ENCODE peak calls at places on chromosomes 13 and 19, in ten cellular contexts. One of them, this sample, is unnamed.

GRCh38 chr19:39927076-39927475 is 7.4 kb downstream of the FCGBP start:
- DNase-seq in activated naive CD4-positive, alpha-beta T cell treated with anti-CD3 and anti-CD28 coated beads, Interleukin-2, amount 10 ng/mL, durations not matched to agents 7 days and 5 days: no peak
- DNase-seq in T-cell: no peak
- DNase-seq in left ventricle myocardium inferior: no peak
- DNase-seq in RKO: no peak
- DNase-seq in activated CD4-positive, alpha-beta T cell treated with anti-CD3 and anti-CD28 coated beads for 48 hours: no peak
- DNase-seq in AG09319: no peak
- DNase-seq in ELR: no peak
- DNase-seq in stimulated activated CD4-positive, alpha-beta T cell treated with anti-CD3 and anti-CD28 coated beads, Interleukin-2, amount 100 ng/mL, for 48 hours: no peak
- DNase-seq in esophagus squamous epithelium: no peak
- DNase-seq in this sample: no peak

GRCh38 chr13:111215081-111216047 is 100.3 kb downstream of the ARHGEF7 start:
- DNase-seq in activated CD4-positive, alpha-beta T cell treated with anti-CD3 and anti-CD28 coated beads for 48 hours: no peak
- DNase-seq in esophagus squamous epithelium: no peak
- DNase-seq in activated naive CD4-positive, alpha-beta T cell treated with anti-CD3 and anti-CD28 coated beads, Interleukin-2, amount 10 ng/mL, durations not matched to agents 7 days and 5 days: no peak
- DNase-seq in RKO: no peak
- DNase-seq in stimulated activated CD4-positive, alpha-beta T cell treated with anti-CD3 and anti-CD28 coated beads, Interleukin-2, amount 100 ng/mL, for 48 hours: no peak
- DNase-seq in left ventricle myocardium inferior: no peak
- DNase-seq in T-cell: no peak
- DNase-seq in AG09319: no peak
- DNase-seq in ELR: no peak
- DNase-seq in this sample: no peak

GRCh38 chr13:19860884-19861655 is 2.4 kb downstream of the ZMYM5 start:
- DNase-seq in esophagus squamous epithelium: no peak
- DNase-seq in RKO: peak
- DNase-seq in stimulated activated CD4-positive, alpha-beta T cell treated with anti-CD3 and anti-CD28 coated beads, Interleukin-2, amount 100 ng/mL, for 48 hours: no peak
- DNase-seq in ELR: peak
- DNase-seq in left ventricle myocardium inferior: no peak
- DNase-seq in AG09319: no peak
- DNase-seq in activated CD4-positive, alpha-beta T cell treated with anti-CD3 and anti-CD28 coated beads for 48 hours: no peak
- DNase-seq in T-cell: no peak
- DNase-seq in activated naive CD4-positive, alpha-beta T cell treated with anti-CD3 and anti-CD28 coated beads, Interleukin-2, amount 10 ng/mL, durations not matched to agents 7 days and 5 days: peak
- DNase-seq in this sample: peak

GRCh38 chr19:35306473-35307246 is 14.7 kb downstream of the MAG start:
- DNase-seq in stimulated activated CD4-positive, alpha-beta T cell treated with anti-CD3 and anti-CD28 coated beads, Interleukin-2, amount 100 ng/mL, for 48 hours: no peak
- DNase-seq in ELR: peak
- DNase-seq in RKO: no peak
- DNase-seq in T-cell: no peak
- DNase-seq in AG09319: no peak
- DNase-seq in activated CD4-positive, alpha-beta T cell treated with anti-CD3 and anti-CD28 coated beads for 48 hours: peak
- DNase-seq in activated naive CD4-positive, alpha-beta T cell treated with anti-CD3 and anti-CD28 coated beads, Interleukin-2, amount 10 ng/mL, durations not matched to agents 7 days and 5 days: peak
- DNase-seq in left ventricle myocardium inferior: no peak
- DNase-seq in esophagus squamous epithelium: no peak
- DNase-seq in this sample: peak

GRCh38 chr19:6465663-6466062 is 1.6 kb downstream of the CRB3 start:
- DNase-seq in stimulated activated CD4-positive, alpha-beta T cell treated with anti-CD3 and anti-CD28 coated beads, Interleukin-2, amount 100 ng/mL, for 48 hours: no peak
- DNase-seq in left ventricle myocardium inferior: no peak
- DNase-seq in activated CD4-positive, alpha-beta T cell treated with anti-CD3 and anti-CD28 coated beads for 48 hours: no peak
- DNase-seq in activated naive CD4-positive, alpha-beta T cell treated with anti-CD3 and anti-CD28 coated beads, Interleukin-2, amount 10 ng/mL, durations not matched to agents 7 days and 5 days: no peak
- DNase-seq in esophagus squamous epithelium: no peak
- DNase-seq in T-cell: no peak
- DNase-seq in ELR: no peak
- DNase-seq in AG09319: no peak
- DNase-seq in RKO: no peak
- DNase-seq in this sample: no peak

GRCh38 chr19:2560369-2560768 is 84.4 kb downstream of the GADD45B start:
- DNase-seq in stimulated activated CD4-positive, alpha-beta T cell treated with anti-CD3 and anti-CD28 coated beads, Interleukin-2, amount 100 ng/mL, for 48 hours: no peak
- DNase-seq in AG09319: no peak
- DNase-seq in activated CD4-positive, alpha-beta T cell treated with anti-CD3 and anti-CD28 coated beads for 48 hours: no peak
- DNase-seq in T-cell: no peak
- DNase-seq in RKO: no peak
- DNase-seq in activated naive CD4-positive, alpha-beta T cell treated with anti-CD3 and anti-CD28 coated beads, Interleukin-2, amount 10 ng/mL, durations not matched to agents 7 days and 5 days: no peak
- DNase-seq in left ventricle myocardium inferior: peak
- DNase-seq in ELR: no peak
- DNase-seq in esophagus squamous epithelium: no peak
- DNase-seq in this sample: no peak

GRCh38 chr19:38201731-38202130 is 22.3 kb downstream of the DPF1 start:
- DNase-seq in AG09319: no peak
- DNase-seq in esophagus squamous epithelium: no peak
- DNase-seq in ELR: no peak
- DNase-seq in RKO: no peak
- DNase-seq in activated naive CD4-positive, alpha-beta T cell treated with anti-CD3 and anti-CD28 coated beads, Interleukin-2, amount 10 ng/mL, durations not matched to agents 7 days and 5 days: no peak
- DNase-seq in T-cell: no peak
- DNase-seq in stimulated activated CD4-positive, alpha-beta T cell treated with anti-CD3 and anti-CD28 coated beads, Interleukin-2, amount 100 ng/mL, for 48 hours: no peak
- DNase-seq in activated CD4-positive, alpha-beta T cell treated with anti-CD3 and anti-CD28 coated beads for 48 hours: no peak
- DNase-seq in left ventricle myocardium inferior: no peak
- DNase-seq in this sample: no peak

GRCh38 chr19:13097331-13098258 is 5.1 kb downstream of the LYL1 start:
- DNase-seq in activated CD4-positive, alpha-beta T cell treated with anti-CD3 and anti-CD28 coated beads for 48 hours: peak
- DNase-seq in T-cell: no peak
- DNase-seq in RKO: no peak
- DNase-seq in stimulated activated CD4-positive, alpha-beta T cell treated with anti-CD3 and anti-CD28 coated beads, Interleukin-2, amount 100 ng/mL, for 48 hours: no peak
- DNase-seq in left ventricle myocardium inferior: no peak
- DNase-seq in activated naive CD4-positive, alpha-beta T cell treated with anti-CD3 and anti-CD28 coated beads, Interleukin-2, amount 10 ng/mL, durations not matched to agents 7 days and 5 days: peak
- DNase-seq in AG09319: no peak
- DNase-seq in esophagus squamous epithelium: no peak
- DNase-seq in ELR: no peak
- DNase-seq in this sample: no peak

GRCh38 chr19:46036745-46037126 is 4.1 kb downstream of the IGFL4 start:
- DNase-seq in stimulated activated CD4-positive, alpha-beta T cell treated with anti-CD3 and anti-CD28 coated beads, Interleukin-2, amount 100 ng/mL, for 48 hours: no peak
- DNase-seq in ELR: no peak
- DNase-seq in activated naive CD4-positive, alpha-beta T cell treated with anti-CD3 and anti-CD28 coated beads, Interleukin-2, amount 10 ng/mL, durations not matched to agents 7 days and 5 days: no peak
- DNase-seq in T-cell: no peak
- DNase-seq in RKO: no peak
- DNase-seq in esophagus squamous epithelium: no peak
- DNase-seq in left ventricle myocardium inferior: no peak
- DNase-seq in AG09319: no peak
- DNase-seq in activated CD4-positive, alpha-beta T cell treated with anti-CD3 and anti-CD28 coated beads for 48 hours: no peak
- DNase-seq in this sample: no peak

GRCh38 chr19:19064811-19065745 is 1.3 kb downstream of the SLC25A42 start:
- DNase-seq in esophagus squamous epithelium: no peak
- DNase-seq in activated naive CD4-positive, alpha-beta T cell treated with anti-CD3 and anti-CD28 coated beads, Interleukin-2, amount 10 ng/mL, durations not matched to agents 7 days and 5 days: peak
- DNase-seq in left ventricle myocardium inferior: no peak
- DNase-seq in T-cell: no peak
- DNase-seq in RKO: no peak
- DNase-seq in stimulated activated CD4-positive, alpha-beta T cell treated with anti-CD3 and anti-CD28 coated beads, Interleukin-2, amount 100 ng/mL, for 48 hours: peak
- DNase-seq in activated CD4-positive, alpha-beta T cell treated with anti-CD3 and anti-CD28 coated beads for 48 hours: peak
- DNase-seq in ELR: peak
- DNase-seq in AG09319: no peak
- DNase-seq in this sample: peak

GRCh38 chr13:91212229-91212628 is 135.3 kb upstream of the MIR17HG start:
- DNase-seq in activated naive CD4-positive, alpha-beta T cell treated with anti-CD3 and anti-CD28 coated beads, Interleukin-2, amount 10 ng/mL, durations not matched to agents 7 days and 5 days: no peak
- DNase-seq in stimulated activated CD4-positive, alpha-beta T cell treated with anti-CD3 and anti-CD28 coated beads, Interleukin-2, amount 100 ng/mL, for 48 hours: no peak
- DNase-seq in ELR: no peak
- DNase-seq in esophagus squamous epithelium: no peak
- DNase-seq in AG09319: no peak
- DNase-seq in activated CD4-positive, alpha-beta T cell treated with anti-CD3 and anti-CD28 coated beads for 48 hours: no peak
- DNase-seq in RKO: no peak
- DNase-seq in T-cell: no peak
- DNase-seq in left ventricle myocardium inferior: no peak
- DNase-seq in this sample: no peak

GRCh38 chr13:81048026-81048461 is 707.1 kb upstream of the SPRY2 start:
- DNase-seq in left ventricle myocardium inferior: no peak
- DNase-seq in activated naive CD4-positive, alpha-beta T cell treated with anti-CD3 and anti-CD28 coated beads, Interleukin-2, amount 10 ng/mL, durations not matched to agents 7 days and 5 days: no peak
- DNase-seq in AG09319: no peak
- DNase-seq in ELR: peak
- DNase-seq in esophagus squamous epithelium: no peak
- DNase-seq in activated CD4-positive, alpha-beta T cell treated with anti-CD3 and anti-CD28 coated beads for 48 hours: no peak
- DNase-seq in stimulated activated CD4-positive, alpha-beta T cell treated with anti-CD3 and anti-CD28 coated beads, Interleukin-2, amount 100 ng/mL, for 48 hours: no peak
- DNase-seq in T-cell: no peak
- DNase-seq in RKO: no peak
- DNase-seq in this sample: no peak

GRCh38 chr19:2852598-2852997 is 11.3 kb downstream of the ZNF555 start:
- DNase-seq in esophagus squamous epithelium: no peak
- DNase-seq in ELR: no peak
- DNase-seq in T-cell: no peak
- DNase-seq in stimulated activated CD4-positive, alpha-beta T cell treated with anti-CD3 and anti-CD28 coated beads, Interleukin-2, amount 100 ng/mL, for 48 hours: no peak
- DNase-seq in left ventricle myocardium inferior: no peak
- DNase-seq in AG09319: no peak
- DNase-seq in RKO: no peak
- DNase-seq in activated CD4-positive, alpha-beta T cell treated with anti-CD3 and anti-CD28 coated beads for 48 hours: no peak
- DNase-seq in activated naive CD4-positive, alpha-beta T cell treated with anti-CD3 and anti-CD28 coated beads, Interleukin-2, amount 10 ng/mL, durations not matched to agents 7 days and 5 days: no peak
- DNase-seq in this sample: no peak

GRCh38 chr19:39499082-39499642 is 415 bp downstream of the DLL3 start:
- DNase-seq in left ventricle myocardium inferior: no peak
- DNase-seq in AG09319: no peak
- DNase-seq in activated naive CD4-positive, alpha-beta T cell treated with anti-CD3 and anti-CD28 coated beads, Interleukin-2, amount 10 ng/mL, durations not matched to agents 7 days and 5 days: no peak
- DNase-seq in stimulated activated CD4-positive, alpha-beta T cell treated with anti-CD3 and anti-CD28 coated beads, Interleukin-2, amount 100 ng/mL, for 48 hours: no peak
- DNase-seq in esophagus squamous epithelium: no peak
- DNase-seq in T-cell: no peak
- DNase-seq in ELR: no peak
- DNase-seq in activated CD4-positive, alpha-beta T cell treated with anti-CD3 and anti-CD28 coated beads for 48 hours: peak
- DNase-seq in RKO: no peak
- DNase-seq in this sample: no peak

GRCh38 chr19:29841559-29842367 is 30.0 kb downstream of the CCNE1 start:
- DNase-seq in AG09319: no peak
- DNase-seq in left ventricle myocardium inferior: no peak
- DNase-seq in activated naive CD4-positive, alpha-beta T cell treated with anti-CD3 and anti-CD28 coated beads, Interleukin-2, amount 10 ng/mL, durations not matched to agents 7 days and 5 days: no peak
- DNase-seq in RKO: peak
- DNase-seq in stimulated activated CD4-positive, alpha-beta T cell treated with anti-CD3 and anti-CD28 coated beads, Interleukin-2, amount 100 ng/mL, for 48 hours: no peak
- DNase-seq in ELR: peak
- DNase-seq in esophagus squamous epithelium: no peak
- DNase-seq in activated CD4-positive, alpha-beta T cell treated with anti-CD3 and anti-CD28 coated beads for 48 hours: no peak
- DNase-seq in T-cell: no peak
- DNase-seq in this sample: peak

GRCh38 chr19:40702337-40703012 is 12.0 kb upstream of the NUMBL start:
- DNase-seq in activated naive CD4-positive, alpha-beta T cell treated with anti-CD3 and anti-CD28 coated beads, Interleukin-2, amount 10 ng/mL, durations not matched to agents 7 days and 5 days: no peak
- DNase-seq in AG09319: no peak
- DNase-seq in activated CD4-positive, alpha-beta T cell treated with anti-CD3 and anti-CD28 coated beads for 48 hours: no peak
- DNase-seq in stimulated activated CD4-positive, alpha-beta T cell treated with anti-CD3 and anti-CD28 coated beads, Interleukin-2, amount 100 ng/mL, for 48 hours: no peak
- DNase-seq in RKO: no peak
- DNase-seq in left ventricle myocardium inferior: peak
- DNase-seq in esophagus squamous epithelium: no peak
- DNase-seq in ELR: no peak
- DNase-seq in T-cell: no peak
- DNase-seq in this sample: no peak

GRCh38 chr13:99859178-99860177 is 112.1 kb downstream of the ZIC5 start:
- DNase-seq in esophagus squamous epithelium: no peak
- DNase-seq in activated naive CD4-positive, alpha-beta T cell treated with anti-CD3 and anti-CD28 coated beads, Interleukin-2, amount 10 ng/mL, durations not matched to agents 7 days and 5 days: peak
- DNase-seq in RKO: no peak
- DNase-seq in ELR: no peak
- DNase-seq in T-cell: peak
- DNase-seq in stimulated activated CD4-positive, alpha-beta T cell treated with anti-CD3 and anti-CD28 coated beads, Interleukin-2, amount 100 ng/mL, for 48 hours: peak
- DNase-seq in AG09319: no peak
- DNase-seq in activated CD4-positive, alpha-beta T cell treated with anti-CD3 and anti-CD28 coated beads for 48 hours: peak
- DNase-seq in left ventricle myocardium inferior: no peak
- DNase-seq in this sample: peak

GRCh38 chr13:21336609-21337008 is 122.5 kb downstream of the ZDHHC20 start:
- DNase-seq in esophagus squamous epithelium: no peak
- DNase-seq in T-cell: no peak
- DNase-seq in left ventricle myocardium inferior: no peak
- DNase-seq in ELR: peak
- DNase-seq in activated naive CD4-positive, alpha-beta T cell treated with anti-CD3 and anti-CD28 coated beads, Interleukin-2, amount 10 ng/mL, durations not matched to agents 7 days and 5 days: no peak
- DNase-seq in AG09319: no peak
- DNase-seq in RKO: no peak
- DNase-seq in activated CD4-positive, alpha-beta T cell treated with anti-CD3 and anti-CD28 coated beads for 48 hours: no peak
- DNase-seq in stimulated activated CD4-positive, alpha-beta T cell treated with anti-CD3 and anti-CD28 coated beads, Interleukin-2, amount 100 ng/mL, for 48 hours: no peak
- DNase-seq in this sample: no peak

GRCh38 chr19:19034204-19034624 is 811 bp downstream of the ARMC6 start:
- DNase-seq in ELR: peak
- DNase-seq in stimulated activated CD4-positive, alpha-beta T cell treated with anti-CD3 and anti-CD28 coated beads, Interleukin-2, amount 100 ng/mL, for 48 hours: peak
- DNase-seq in left ventricle myocardium inferior: no peak
- DNase-seq in AG09319: no peak
- DNase-seq in activated naive CD4-positive, alpha-beta T cell treated with anti-CD3 and anti-CD28 coated beads, Interleukin-2, amount 10 ng/mL, durations not matched to agents 7 days and 5 days: peak
- DNase-seq in activated CD4-positive, alpha-beta T cell treated with anti-CD3 and anti-CD28 coated beads for 48 hours: peak
- DNase-seq in esophagus squamous epithelium: no peak
- DNase-seq in T-cell: peak
- DNase-seq in RKO: peak
- DNase-seq in this sample: peak

GRCh38 chr13:80923907-80924306 is 583.0 kb upstream of the SPRY2 start:
- DNase-seq in activated CD4-positive, alpha-beta T cell treated with anti-CD3 and anti-CD28 coated beads for 48 hours: no peak
- DNase-seq in left ventricle myocardium inferior: no peak
- DNase-seq in AG09319: no peak
- DNase-seq in T-cell: no peak
- DNase-seq in ELR: peak
- DNase-seq in activated naive CD4-positive, alpha-beta T cell treated with anti-CD3 and anti-CD28 coated beads, Interleukin-2, amount 10 ng/mL, durations not matched to agents 7 days and 5 days: no peak
- DNase-seq in esophagus squamous epithelium: no peak
- DNase-seq in RKO: no peak
- DNase-seq in stimulated activated CD4-positive, alpha-beta T cell treated with anti-CD3 and anti-CD28 coated beads, Interleukin-2, amount 100 ng/mL, for 48 hours: no peak
- DNase-seq in this sample: no peak

GRCh38 chr13:72109863-72110262 is 242.9 kb upstream of the DACH1 start:
- DNase-seq in ELR: peak
- DNase-seq in activated CD4-positive, alpha-beta T cell treated with anti-CD3 and anti-CD28 coated beads for 48 hours: no peak
- DNase-seq in T-cell: no peak
- DNase-seq in AG09319: no peak
- DNase-seq in left ventricle myocardium inferior: no peak
- DNase-seq in esophagus squamous epithelium: no peak
- DNase-seq in stimulated activated CD4-positive, alpha-beta T cell treated with anti-CD3 and anti-CD28 coated beads, Interleukin-2, amount 100 ng/mL, for 48 hours: no peak
- DNase-seq in RKO: peak
- DNase-seq in activated naive CD4-positive, alpha-beta T cell treated with anti-CD3 and anti-CD28 coated beads, Interleukin-2, amount 10 ng/mL, durations not matched to agents 7 days and 5 days: no peak
- DNase-seq in this sample: no peak

GRCh38 chr19:37855098-37855497 is 51.3 kb downstream of the WDR87 start:
- DNase-seq in activated naive CD4-positive, alpha-beta T cell treated with anti-CD3 and anti-CD28 coated beads, Interleukin-2, amount 10 ng/mL, durations not matched to agents 7 days and 5 days: peak
- DNase-seq in stimulated activated CD4-positive, alpha-beta T cell treated with anti-CD3 and anti-CD28 coated beads, Interleukin-2, amount 100 ng/mL, for 48 hours: no peak
- DNase-seq in activated CD4-positive, alpha-beta T cell treated with anti-CD3 and anti-CD28 coated beads for 48 hours: peak
- DNase-seq in left ventricle myocardium inferior: peak
- DNase-seq in ELR: no peak
- DNase-seq in AG09319: no peak
- DNase-seq in T-cell: no peak
- DNase-seq in esophagus squamous epithelium: no peak
- DNase-seq in RKO: no peak
- DNase-seq in this sample: no peak

GRCh38 chr19:55178781-55179569 is 1.1 kb downstream of the SYT5 start:
- DNase-seq in AG09319: no peak
- DNase-seq in stimulated activated CD4-positive, alpha-beta T cell treated with anti-CD3 and anti-CD28 coated beads, Interleukin-2, amount 100 ng/mL, for 48 hours: peak
- DNase-seq in activated CD4-positive, alpha-beta T cell treated with anti-CD3 and anti-CD28 coated beads for 48 hours: peak
- DNase-seq in ELR: peak
- DNase-seq in left ventricle myocardium inferior: peak
- DNase-seq in RKO: no peak
- DNase-seq in T-cell: peak
- DNase-seq in esophagus squamous epithelium: no peak
- DNase-seq in activated naive CD4-positive, alpha-beta T cell treated with anti-CD3 and anti-CD28 coated beads, Interleukin-2, amount 10 ng/mL, durations not matched to agents 7 days and 5 days: peak
- DNase-seq in this sample: peak

GRCh38 chr13:35979378-35979911 is 151.7 kb downstream of the DCLK1 start:
- DNase-seq in ELR: peak
- DNase-seq in left ventricle myocardium inferior: peak
- DNase-seq in stimulated activated CD4-positive, alpha-beta T cell treated with anti-CD3 and anti-CD28 coated beads, Interleukin-2, amount 100 ng/mL, for 48 hours: no peak
- DNase-seq in T-cell: no peak
- DNase-seq in AG09319: peak
- DNase-seq in esophagus squamous epithelium: peak
- DNase-seq in activated CD4-positive, alpha-beta T cell treated with anti-CD3 and anti-CD28 coated beads for 48 hours: no peak
- DNase-seq in activated naive CD4-positive, alpha-beta T cell treated with anti-CD3 and anti-CD28 coated beads, Interleukin-2, amount 10 ng/mL, durations not matched to agents 7 days and 5 days: no peak
- DNase-seq in RKO: peak
- DNase-seq in this sample: no peak